ENCODE peak calls at places on chromosome 17, in eight cellular contexts. J is astrocyte of the cerebellum, Y is A673, K is MCF 10A, O is left ventricle myocardium inferior, P is body of pancreas, W is tibial artery, E is mammary epithelial cell. T is an unnamed sample.

GRCh38 chr17:81950501-81950900 is 3.5 kb upstream of the MYADML2 start:
- DNase-seq in Y (no peak), J (no peak), O (no peak), E (no peak), W (no peak), K (no peak), P (no peak), T (no peak)

GRCh38 chr17:17502741-17503565 is 6.8 kb upstream of the RASD1 start:
- DNase-seq in E (no peak), Y (no peak), W (no peak), J (no peak), O (peak), P (no peak), K (no peak), T (no peak)

GRCh38 chr17:70945386-70945785 is 776.1 kb downstream of the KCNJ2 start:
- DNase-seq in J (no peak), Y (no peak), E (no peak), P (no peak), O (no peak), W (no peak), K (no peak), T (no peak)

GRCh38 chr17:17681744-17682292 is 560 bp downstream of the RAI1 start:
- DNase-seq in K (no peak), J (no peak), E (no peak), O (peak), Y (peak), W (no peak), P (peak), T (no peak)

GRCh38 chr17:1179112-1179634 is 608 bp downstream of the ABR start:
- DNase-seq in Y (no peak), P (no peak), K (no peak), J (no peak), O (no peak), E (no peak), W (no peak), T (no peak)

GRCh38 chr17:17414316-17414937 is 62.4 kb upstream of the MED9 start:
- DNase-seq in K (peak), J (peak), O (no peak), E (peak), Y (no peak), P (no peak), W (peak), T (peak)

GRCh38 chr17:80539022-80539421 is 5.6 kb upstream of the RPTOR start:
- DNase-seq in K (no peak), E (no peak), J (no peak), W (no peak), Y (peak), O (no peak), P (no peak), T (no peak)

GRCh38 chr17:38672788-38673713 is 1.7 kb downstream of the EPOP start:
- DNase-seq in E (no peak), J (no peak), O (no peak), P (no peak), W (no peak), Y (no peak), K (no peak), T (no peak)

GRCh38 chr17:45697076-45697475 is 87.0 kb upstream of the CRHR1 start:
- DNase-seq in O (no peak), P (no peak), K (no peak), Y (no peak), J (no peak), W (no peak), E (no peak), T (no peak)

GRCh38 chr17:30524847-30525246 is 47.6 kb downstream of the GOSR1 start:
- DNase-seq in K (no peak), O (no peak), W (no peak), J (no peak), P (no peak), Y (no peak), E (no peak), T (no peak)

GRCh38 chr17:77601054-77601979 is 357.2 kb upstream of the TNRC6C start:
- DNase-seq in O (peak), K (no peak), W (peak), P (no peak), Y (no peak), J (no peak), E (no peak), T (no peak)

GRCh38 chr17:80960797-80961452 is 30.7 kb upstream of the CHMP6 start:
- DNase-seq in J (no peak), O (no peak), Y (no peak), W (no peak), E (no peak), P (no peak), K (no peak), T (no peak)

GRCh38 chr17:41667280-41668008 is 21.2 kb upstream of the EIF1 start:
- DNase-seq in P (no peak), O (no peak), Y (no peak), W (no peak), J (no peak), E (no peak), K (no peak), T (no peak)
- TF ChIP-seq CTCF in P (no peak), O (no peak), Y (no peak), W (no peak), J (no peak), E (no peak), K (no peak), T (no peak)

GRCh38 chr17:42251115-42251514 is 25.1 kb downstream of the STAT5B start:
- DNase-seq in P (no peak), E (no peak), O (no peak), J (no peak), Y (no peak), W (no peak), K (peak), T (no peak)
- TF ChIP-seq CTCF in P (peak), E (peak), O (peak), J (peak), Y (peak), W (no peak), K (peak), T (peak)

DNA sequence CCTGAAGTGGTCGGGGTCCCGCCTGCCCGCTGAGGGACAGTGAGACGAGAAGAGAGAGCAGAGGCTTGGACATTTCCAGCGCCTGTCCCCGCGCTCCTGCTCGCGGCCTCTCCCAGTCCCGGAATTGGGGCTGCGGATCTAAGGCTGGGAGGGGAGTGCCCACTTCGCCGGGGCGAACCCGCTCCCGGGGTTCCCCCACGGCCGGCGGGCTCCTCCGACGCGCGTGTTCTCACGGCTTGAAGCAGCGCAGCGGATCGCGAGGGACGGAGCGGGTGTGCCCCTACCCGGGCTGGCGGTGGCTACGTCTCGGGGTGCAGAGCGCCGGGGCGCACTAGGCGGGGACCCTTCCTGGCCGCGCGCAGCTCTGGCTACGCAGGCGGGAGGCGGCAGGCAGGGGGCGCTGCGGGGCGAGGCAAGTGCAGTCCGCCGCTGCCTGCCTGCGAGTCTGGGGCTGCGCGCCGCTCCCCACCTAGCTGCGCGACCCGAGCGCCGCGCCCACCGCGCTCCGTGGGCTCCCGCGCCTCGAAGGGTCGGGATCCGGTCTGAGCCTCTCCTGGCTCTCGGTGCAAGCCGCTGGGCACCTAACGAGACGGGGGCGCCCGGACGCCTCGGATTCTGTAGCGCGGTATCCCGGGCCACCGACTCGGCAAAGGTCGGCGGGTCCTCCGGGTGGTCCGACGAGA is 1.2 kb downstream of the NGFR start:
- DNase-seq in E (peak), O (peak), Y (peak), W (peak), K (peak), J (no peak), P (peak), T (no peak)
- TF ChIP-seq CTCF in E (peak), O (peak), Y (peak), W (peak), K (peak), J (peak), P (peak), T (peak)

GRCh38 chr17:61463068-61463980 is 11.1 kb downstream of the TBX4 start:
- DNase-seq in J (no peak), W (peak), Y (no peak), K (no peak), E (no peak), O (no peak), P (no peak), T (no peak)
- TF ChIP-seq CTCF in J (peak), W (no peak), Y (peak), K (no peak), E (no peak), O (no peak), P (no peak), T (peak)

GRCh38 chr17:57834146-57834741 is 15.6 kb downstream of the MRPS23 start:
- DNase-seq in W (peak), P (peak), Y (no peak), K (peak), E (peak), O (peak), J (no peak), T (no peak)

GRCh38 chr17:57832299-57832698 is 17.5 kb downstream of the MRPS23 start:
- DNase-seq in E (no peak), W (no peak), J (no peak), P (no peak), O (no peak), Y (no peak), K (no peak), T (no peak)

GRCh38 chr17:57832711-57833596 is 16.9 kb downstream of the MRPS23 start:
- DNase-seq in W (peak), K (peak), Y (peak), E (peak), J (peak), O (peak), P (peak), T (peak)

GRCh38 chr17:57835333-57835900 is 14.4 kb downstream of the MRPS23 start:
- DNase-seq in E (no peak), J (no peak), P (no peak), K (no peak), O (no peak), Y (no peak), W (no peak), T (no peak)

GRCh38 chr17:57833597-57833939 is 16.3 kb downstream of the MRPS23 start:
- DNase-seq in E (no peak), J (no peak), W (no peak), O (no peak), Y (no peak), P (no peak), K (no peak), T (no peak)
- TF ChIP-seq CTCF in E (no peak), J (no peak), W (no peak), O (peak), Y (no peak), P (no peak), K (no peak), T (no peak)